ENCODE peak calls at places on chromosomes 3 and 15, in seven cellular contexts. J is GM13977; W is RWPE1; N is activated CD4-positive, alpha-beta T cell treated with anti-CD3 and anti-CD28 coated beads, Interleukin-2, amount 50 U/mL, for 4 hours; H is astrocyte of the hippocampus; I is GM03348; U is MG63. P is an unnamed sample.

GRCh38 chr3:168047190-168047795 is 48.4 kb downstream of the GOLIM4 start:
- DNase-seq in J (peak), W (peak), N (no peak), H (peak), I (peak), U (no peak), P (peak)

GRCh38 chr3:13998831-13999230 is 119.0 kb upstream of the WNT7A start:
- DNase-seq in J (no peak), W (no peak), N (no peak), H (no peak), I (no peak), U (no peak), P (no peak)

GRCh38 chr3:14525685-14526631 is 14.2 kb downstream of the GRIP2 start:
- DNase-seq in J (no peak), W (no peak), N (no peak), H (no peak), I (peak), U (no peak), P (no peak)

GRCh38 chr3:136250862-136251460 is 821 bp downstream of the PCCB start:
- DNase-seq in J (peak), W (no peak), N (no peak), H (peak), I (peak), U (peak), P (peak)

GRCh38 chr15:34851751-34852150 is 56.4 kb upstream of the ACTC1 start:
- DNase-seq in J (no peak), W (no peak), N (no peak), H (no peak), I (no peak), U (no peak), P (no peak)

GRCh38 chr3:127065561-127066270 is 82.8 kb downstream of the PLXNA1 start:
- DNase-seq in J (no peak), W (no peak), N (no peak), H (no peak), I (peak), U (no peak), P (no peak)

GRCh38 chr3:71487418-71487817 is 96.1 kb downstream of the FOXP1 start:
- DNase-seq in J (no peak), W (no peak), N (no peak), H (no peak), I (no peak), U (no peak), P (peak)

GRCh38 chr3:38138347-38139190 is at the start of gene MYD88:
- DNase-seq in J (peak), W (peak), N (peak), H (peak), I (peak), U (peak), P (peak)

GRCh38 chr3:46845397-46845859 is 17.8 kb downstream of the MYL3 start:
- DNase-seq in J (peak), W (no peak), N (no peak), H (peak), I (peak), U (peak), P (no peak)

GRCh38 chr3:9793161-9793781 is 389 bp downstream of the ARPC4 start:
- DNase-seq in J (no peak), W (no peak), N (no peak), H (peak), I (peak), U (no peak), P (peak)

GRCh38 chr3:108518895-108519294 is 8.5 kb upstream of the MYH15 start:
- DNase-seq in J (no peak), W (no peak), N (no peak), H (peak), I (no peak), U (no peak), P (no peak)

GRCh38 chr15:40960151-40960885 is 7.0 kb downstream of the CHAC1 start:
- DNase-seq in J (no peak), W (no peak), N (no peak), H (no peak), I (no peak), U (no peak), P (no peak)

GRCh38 chr3:56421205-56421604 is 47.1 kb downstream of the ERC2 start:
- DNase-seq in J (no peak), W (no peak), N (no peak), H (peak), I (no peak), U (peak), P (no peak)

GRCh38 chr3:114903213-114903612 is 243.9 kb downstream of the ZBTB20 start:
- DNase-seq in J (no peak), W (no peak), N (no peak), H (no peak), I (no peak), U (no peak), P (peak)

GRCh38 chr15:40829155-40829554 is 647 bp upstream of the PPP1R14D start:
- DNase-seq in J (no peak), W (no peak), N (no peak), H (no peak), I (no peak), U (no peak), P (no peak)

GRCh38 chr3:3666664-3667063 is 132.6 kb upstream of the LRRN1 start:
- DNase-seq in J (peak), W (no peak), N (no peak), H (peak), I (no peak), U (no peak), P (no peak)

GRCh38 chr3:5073374-5074085 is 48.6 kb upstream of the ARL8B start:
- DNase-seq in J (no peak), W (no peak), N (no peak), H (no peak), I (no peak), U (no peak), P (no peak)

GRCh38 chr3:77815467-77815866 is 775.6 kb downstream of the ROBO2 start:
- DNase-seq in J (no peak), W (no peak), N (no peak), H (no peak), I (no peak), U (no peak), P (no peak)

GRCh38 chr15:69869881-69870465 is 227.7 kb downstream of the TLE3 start:
- DNase-seq in J (no peak), W (no peak), N (no peak), H (no peak), I (no peak), U (no peak), P (no peak)

GRCh38 chr3:158748237-158748828 is 16.1 kb upstream of the RARRES1 start:
- DNase-seq in J (no peak), W (no peak), N (no peak), H (no peak), I (no peak), U (no peak), P (peak)

GRCh38 chr3:71536376-71536965 is 47.1 kb downstream of the FOXP1 start:
- DNase-seq in J (no peak), W (peak), N (no peak), H (peak), I (peak), U (no peak), P (no peak)

GRCh38 chr3:172524611-172525010 is 1.4 kb upstream of the TNFSF10 start:
- DNase-seq in J (no peak), W (no peak), N (no peak), H (peak), I (no peak), U (peak), P (no peak)

GRCh38 chr3:9695322-9695721 is 8.3 kb upstream of the CPNE9 start:
- DNase-seq in J (no peak), W (no peak), N (no peak), H (no peak), I (no peak), U (no peak), P (no peak)

GRCh38 chr3:131535131-131535530 is 32.4 kb upstream of the MRPL3 start:
- DNase-seq in J (no peak), W (peak), N (no peak), H (peak), I (peak), U (peak), P (no peak)

GRCh38 chr15:76517910-76518309 is 181.3 kb downstream of the ISL2 start:
- DNase-seq in J (no peak), W (no peak), N (no peak), H (peak), I (no peak), U (no peak), P (peak)

GRCh38 chr3:27696906-27697305 is 25.2 kb downstream of the EOMES start:
- DNase-seq in J (no peak), W (peak), N (no peak), H (no peak), I (no peak), U (no peak), P (no peak)

GRCh38 chr3:15610083-15610482 is 8.5 kb downstream of the BTD start:
- DNase-seq in J (no peak), W (peak), N (no peak), H (peak), I (peak), U (peak), P (no peak)

GRCh38 chr3:195258449-195259145 is 12.4 kb downstream of the XXYLT1 start:
- DNase-seq in J (no peak), W (no peak), N (no peak), H (peak), I (no peak), U (no peak), P (no peak)

GRCh38 chr15:45641374-45641778 is 6.5 kb downstream of the SQOR start:
- DNase-seq in J (no peak), W (peak), N (no peak), H (no peak), I (peak), U (peak), P (no peak)

GRCh38 chr3:14391033-14391432 is 11.4 kb upstream of the SLC6A6 start:
- DNase-seq in J (no peak), W (no peak), N (no peak), H (peak), I (peak), U (peak), P (no peak)